ENCODE peak calls at places on chromosomes 13 and 19, in ten cellular contexts. One of them, this sample, is unnamed.

GRCh38 chr19:51122112-51122981 is 2.4 kb upstream of the SIGLEC9 start:
- DNase-seq in colonic mucosa: no peak
- DNase-seq in tibial artery: no peak
- DNase-seq in GM13976: no peak
- DNase-seq in A549: no peak
- DNase-seq in pancreas: no peak
- DNase-seq in coronary artery: no peak
- DNase-seq in B cell: no peak
- DNase-seq in WTC11: no peak
- DNase-seq in nephron progenitor cell: no peak
- DNase-seq in this sample: no peak

GRCh38 chr13:44013666-44014291 is 134.1 kb downstream of the LACC1 start:
- DNase-seq in colonic mucosa: no peak
- DNase-seq in tibial artery: no peak
- DNase-seq in GM13976: no peak
- DNase-seq in A549: no peak
- DNase-seq in pancreas: no peak
- DNase-seq in coronary artery: no peak
- DNase-seq in B cell: no peak
- DNase-seq in WTC11: no peak
- DNase-seq in nephron progenitor cell: no peak
- DNase-seq in this sample: no peak

GRCh38 chr19:1725100-1726064 is 27.9 kb upstream of the ONECUT3 start:
- DNase-seq in colonic mucosa: peak
- DNase-seq in tibial artery: no peak
- DNase-seq in GM13976: peak
- DNase-seq in A549: no peak
- DNase-seq in pancreas: peak
- DNase-seq in coronary artery: no peak
- DNase-seq in B cell: peak
- DNase-seq in WTC11: peak
- DNase-seq in nephron progenitor cell: peak
- DNase-seq in this sample: peak

GRCh38 chr13:42684226-42684625 is 97.2 kb upstream of the FAM216B start:
- DNase-seq in colonic mucosa: no peak
- DNase-seq in tibial artery: no peak
- DNase-seq in GM13976: no peak
- DNase-seq in A549: no peak
- DNase-seq in pancreas: no peak
- DNase-seq in coronary artery: no peak
- DNase-seq in B cell: no peak
- DNase-seq in WTC11: no peak
- DNase-seq in nephron progenitor cell: no peak
- DNase-seq in this sample: no peak

GRCh38 chr13:44197791-44198770 is 175.5 kb upstream of the SERP2 start:
- DNase-seq in colonic mucosa: no peak
- DNase-seq in tibial artery: no peak
- DNase-seq in GM13976: peak
- DNase-seq in A549: no peak
- DNase-seq in pancreas: no peak
- DNase-seq in coronary artery: no peak
- DNase-seq in B cell: no peak
- DNase-seq in WTC11: no peak
- DNase-seq in nephron progenitor cell: no peak
- DNase-seq in this sample: no peak

GRCh38 chr13:29733069-29733700 is 117.2 kb downstream of the UBL3 start:
- DNase-seq in colonic mucosa: no peak
- DNase-seq in tibial artery: no peak
- DNase-seq in GM13976: no peak
- DNase-seq in A549: no peak
- DNase-seq in pancreas: no peak
- DNase-seq in coronary artery: no peak
- DNase-seq in B cell: no peak
- DNase-seq in WTC11: no peak
- DNase-seq in nephron progenitor cell: no peak
- DNase-seq in this sample: no peak

GRCh38 chr19:2534374-2535050 is 58.6 kb downstream of the GADD45B start:
- DNase-seq in colonic mucosa: no peak
- DNase-seq in tibial artery: no peak
- DNase-seq in GM13976: no peak
- DNase-seq in A549: no peak
- DNase-seq in pancreas: no peak
- DNase-seq in coronary artery: no peak
- DNase-seq in B cell: no peak
- DNase-seq in WTC11: no peak
- DNase-seq in nephron progenitor cell: no peak
- DNase-seq in this sample: no peak

GRCh38 chr19:13053761-13054604 is 48.7 kb downstream of the LYL1 start:
- DNase-seq in colonic mucosa: peak
- DNase-seq in tibial artery: peak
- DNase-seq in GM13976: no peak
- DNase-seq in A549: peak
- DNase-seq in pancreas: peak
- DNase-seq in coronary artery: peak
- DNase-seq in B cell: no peak
- DNase-seq in WTC11: peak
- DNase-seq in nephron progenitor cell: peak
- DNase-seq in this sample: peak

GRCh38 chr13:40818926-40819325 is 29.5 kb downstream of the SLC25A15 start:
- DNase-seq in colonic mucosa: no peak
- DNase-seq in tibial artery: no peak
- DNase-seq in GM13976: no peak
- DNase-seq in A549: no peak
- DNase-seq in pancreas: no peak
- DNase-seq in coronary artery: no peak
- DNase-seq in B cell: no peak
- DNase-seq in WTC11: no peak
- DNase-seq in nephron progenitor cell: no peak
- DNase-seq in this sample: no peak

GRCh38 chr19:4144666-4145261 is 8.7 kb upstream of the CREB3L3 start:
- DNase-seq in colonic mucosa: peak
- DNase-seq in tibial artery: no peak
- DNase-seq in GM13976: peak
- DNase-seq in A549: peak
- DNase-seq in pancreas: no peak
- DNase-seq in coronary artery: no peak
- DNase-seq in B cell: no peak
- DNase-seq in WTC11: no peak
- DNase-seq in nephron progenitor cell: no peak
- DNase-seq in this sample: no peak

GRCh38 chr19:15263361-15263985 is 31.2 kb upstream of the EPHX3 start:
- DNase-seq in colonic mucosa: no peak
- DNase-seq in tibial artery: no peak
- DNase-seq in GM13976: no peak
- DNase-seq in A549: no peak
- DNase-seq in pancreas: no peak
- DNase-seq in coronary artery: no peak
- DNase-seq in B cell: no peak
- DNase-seq in WTC11: no peak
- DNase-seq in nephron progenitor cell: no peak
- DNase-seq in this sample: no peak

GRCh38 chr19:15259900-15260299 is 27.7 kb upstream of the EPHX3 start:
- DNase-seq in colonic mucosa: no peak
- DNase-seq in tibial artery: no peak
- DNase-seq in GM13976: no peak
- DNase-seq in A549: no peak
- DNase-seq in pancreas: no peak
- DNase-seq in coronary artery: no peak
- DNase-seq in B cell: no peak
- DNase-seq in WTC11: no peak
- DNase-seq in nephron progenitor cell: peak
- DNase-seq in this sample: no peak

GRCh38 chr19:15262011-15262410 is 29.8 kb upstream of the EPHX3 start:
- DNase-seq in colonic mucosa: no peak
- DNase-seq in tibial artery: no peak
- DNase-seq in GM13976: no peak
- DNase-seq in A549: no peak
- DNase-seq in pancreas: peak
- DNase-seq in coronary artery: no peak
- DNase-seq in B cell: no peak
- DNase-seq in WTC11: no peak
- DNase-seq in nephron progenitor cell: no peak
- DNase-seq in this sample: no peak

GRCh38 chr19:15257782-15258181 is 25.5 kb upstream of the EPHX3 start:
- DNase-seq in colonic mucosa: no peak
- DNase-seq in tibial artery: no peak
- DNase-seq in GM13976: no peak
- DNase-seq in A549: no peak
- DNase-seq in pancreas: no peak
- DNase-seq in coronary artery: no peak
- DNase-seq in B cell: no peak
- DNase-seq in WTC11: no peak
- DNase-seq in nephron progenitor cell: no peak
- DNase-seq in this sample: no peak

DNA sequence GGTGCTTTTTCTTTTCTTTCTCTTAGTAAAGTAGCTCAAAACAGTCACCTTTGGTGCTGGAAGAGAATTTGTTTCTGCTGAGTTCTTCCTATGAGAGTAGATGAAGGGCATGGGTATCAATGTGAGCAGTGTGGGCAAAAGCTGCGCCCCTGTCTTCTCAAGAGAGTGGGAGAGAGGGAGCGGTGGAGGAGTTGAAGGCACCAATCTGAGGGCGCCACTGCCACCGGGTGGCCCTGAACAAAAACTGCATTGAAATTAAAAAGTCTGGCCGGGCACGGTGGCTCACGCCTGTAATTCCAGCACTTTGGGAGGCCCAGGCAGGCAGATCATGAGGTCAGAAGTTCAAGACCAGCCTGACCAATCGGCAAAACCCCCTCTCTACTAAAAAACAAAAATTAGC is 28.7 kb upstream of the EPHX3 start:
- DNase-seq in colonic mucosa: no peak
- DNase-seq in tibial artery: no peak
- DNase-seq in GM13976: no peak
- DNase-seq in A549: peak
- DNase-seq in pancreas: no peak
- DNase-seq in coronary artery: no peak
- DNase-seq in B cell: no peak
- DNase-seq in WTC11: peak
- DNase-seq in nephron progenitor cell: no peak
- DNase-seq in this sample: no peak
- TF ChIP-seq CTCF in colonic mucosa: no peak
- TF ChIP-seq CTCF in tibial artery: peak
- TF ChIP-seq CTCF in GM13976: no peak
- TF ChIP-seq CTCF in A549: peak
- TF ChIP-seq CTCF in pancreas: no peak
- TF ChIP-seq CTCF in coronary artery: no peak
- TF ChIP-seq CTCF in B cell: peak
- TF ChIP-seq CTCF in WTC11: no peak
- TF ChIP-seq CTCF in nephron progenitor cell: no peak
- TF ChIP-seq CTCF in this sample: peak

GRCh38 chr19:48636859-48637448 is at the start of gene DBP:
- DNase-seq in colonic mucosa: no peak
- DNase-seq in tibial artery: peak
- DNase-seq in GM13976: no peak
- DNase-seq in A549: peak
- DNase-seq in pancreas: peak
- DNase-seq in coronary artery: peak
- DNase-seq in B cell: peak
- DNase-seq in WTC11: peak
- DNase-seq in nephron progenitor cell: peak
- DNase-seq in this sample: no peak
- TF ChIP-seq CTCF in colonic mucosa: no peak
- TF ChIP-seq CTCF in tibial artery: peak
- TF ChIP-seq CTCF in GM13976: no peak
- TF ChIP-seq CTCF in A549: no peak
- TF ChIP-seq CTCF in pancreas: no peak
- TF ChIP-seq CTCF in coronary artery: no peak
- TF ChIP-seq CTCF in B cell: peak
- TF ChIP-seq CTCF in WTC11: no peak
- TF ChIP-seq CTCF in nephron progenitor cell: no peak
- TF ChIP-seq CTCF in this sample: no peak

GRCh38 chr13:21071015-21071414 is 9.6 kb upstream of the LATS2 start:
- DNase-seq in colonic mucosa: no peak
- DNase-seq in tibial artery: no peak
- DNase-seq in GM13976: no peak
- DNase-seq in A549: no peak
- DNase-seq in pancreas: no peak
- DNase-seq in coronary artery: no peak
- DNase-seq in B cell: no peak
- DNase-seq in WTC11: no peak
- DNase-seq in nephron progenitor cell: no peak
- DNase-seq in this sample: no peak
- TF ChIP-seq CTCF in colonic mucosa: no peak
- TF ChIP-seq CTCF in tibial artery: no peak
- TF ChIP-seq CTCF in GM13976: no peak
- TF ChIP-seq CTCF in A549: no peak
- TF ChIP-seq CTCF in pancreas: no peak
- TF ChIP-seq CTCF in coronary artery: no peak
- TF ChIP-seq CTCF in B cell: no peak
- TF ChIP-seq CTCF in WTC11: no peak
- TF ChIP-seq CTCF in nephron progenitor cell: no peak
- TF ChIP-seq CTCF in this sample: no peak

DNA sequence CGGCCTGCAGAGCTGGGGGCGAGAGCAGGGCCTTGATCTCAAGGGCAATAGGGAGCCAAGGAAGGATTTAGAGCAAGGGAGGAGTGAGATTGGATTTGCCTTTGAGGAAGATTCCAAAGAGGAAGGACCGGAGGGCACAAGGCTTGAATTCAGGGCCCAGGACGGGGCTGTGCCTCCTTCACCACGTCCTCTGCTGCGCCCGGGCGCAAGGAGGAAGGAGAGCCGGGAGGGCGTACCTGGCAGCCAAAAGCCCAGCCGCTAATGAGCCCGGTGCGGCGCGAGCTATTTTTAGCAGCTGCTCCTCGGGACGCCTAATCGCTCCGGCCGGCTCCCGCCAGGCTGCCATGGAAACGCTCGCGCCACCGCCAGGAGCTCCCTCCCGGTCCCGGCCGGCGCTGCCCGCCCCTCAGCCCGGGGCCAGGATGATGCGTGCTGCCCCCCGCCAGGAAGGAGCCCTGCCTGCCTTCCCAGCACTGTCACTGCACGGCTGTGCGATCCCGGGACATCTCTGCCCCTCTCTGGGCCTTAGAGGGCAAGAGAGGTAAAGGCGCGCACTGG is 31.3 kb downstream of the TINCR start:
- DNase-seq in colonic mucosa: no peak
- DNase-seq in tibial artery: no peak
- DNase-seq in GM13976: no peak
- DNase-seq in A549: peak
- DNase-seq in pancreas: peak
- DNase-seq in coronary artery: no peak
- DNase-seq in B cell: no peak
- DNase-seq in WTC11: peak
- DNase-seq in nephron progenitor cell: peak
- DNase-seq in this sample: peak
- TF ChIP-seq CTCF in colonic mucosa: no peak
- TF ChIP-seq CTCF in tibial artery: no peak
- TF ChIP-seq CTCF in GM13976: no peak
- TF ChIP-seq CTCF in A549: no peak
- TF ChIP-seq CTCF in pancreas: no peak
- TF ChIP-seq CTCF in coronary artery: no peak
- TF ChIP-seq CTCF in B cell: no peak
- TF ChIP-seq CTCF in WTC11: no peak
- TF ChIP-seq CTCF in nephron progenitor cell: no peak
- TF ChIP-seq CTCF in this sample: no peak

This sample was measured in neural crest cell.